ENCODE peak calls at places on chromosomes 3 and 15, in five cellular contexts. J is kidney epithelial cell, G is AG09309, Z is fibroblast of lung, E is cardiac muscle cell. D is an unnamed sample.

GRCh38 chr3:101861978-101862421 is 12.7 kb downstream of the NFKBIZ start:
- DNase-seq in J (no peak), G (no peak), Z (no peak), E (peak), D (no peak)

GRCh38 chr3:182971637-182972036 is 8.7 kb downstream of the DCUN1D1 start:
- DNase-seq in J (peak), G (no peak), Z (peak), E (peak), D (no peak)

GRCh38 chr3:160929595-160929994 is 173.6 kb downstream of the PPM1L start:
- DNase-seq in J (no peak), G (no peak), Z (no peak), E (peak), D (no peak)

GRCh38 chr15:87021771-87022170 is 942.1 kb downstream of the AGBL1 start:
- DNase-seq in J (no peak), G (no peak), Z (no peak), E (no peak), D (no peak)

GRCh38 chr15:78561490-78561889 is 3.8 kb upstream of the CHRNA5 start:
- DNase-seq in J (no peak), G (no peak), Z (no peak), E (no peak), D (no peak)

GRCh38 chr15:75785771-75786563 is 57.3 kb upstream of the UBE2Q2 start:
- DNase-seq in J (no peak), G (no peak), Z (peak), E (peak), D (no peak)

GRCh38 chr3:52388348-52388821 is 56.5 kb downstream of the SEMA3G start:
- DNase-seq in J (no peak), G (no peak), Z (no peak), E (no peak), D (no peak)

GRCh38 chr15:74179983-74180688 is 6.6 kb downstream of the ISLR start:
- DNase-seq in J (no peak), G (no peak), Z (no peak), E (peak), D (no peak)

GRCh38 chr3:42588625-42589024 is 2.0 kb upstream of the SS18L2 start:
- DNase-seq in J (no peak), G (no peak), Z (no peak), E (no peak), D (no peak)

GRCh38 chr3:69888946-69889315 is 110.6 kb upstream of the SAMMSON start:
- DNase-seq in J (no peak), G (no peak), Z (no peak), E (no peak), D (no peak)

GRCh38 chr3:83453010-83453409 is 1505.8 kb upstream of the CADM2 start:
- DNase-seq in J (no peak), G (no peak), Z (no peak), E (no peak), D (no peak)

GRCh38 chr3:95240395-95240794 is 1177.5 kb downstream of the NSUN3 start:
- DNase-seq in J (no peak), G (no peak), Z (no peak), E (no peak), D (no peak)

GRCh38 chr3:66501483-66502266 is 853 bp upstream of the LRIG1 start:
- DNase-seq in J (no peak), G (no peak), Z (no peak), E (no peak), D (no peak)

GRCh38 chr3:66498718-66499611 is 1.9 kb downstream of the LRIG1 start:
- DNase-seq in J (no peak), G (no peak), Z (peak), E (no peak), D (no peak)

GRCh38 chr3:66502267-66502874 is 1.5 kb upstream of the LRIG1 start:
- DNase-seq in J (no peak), G (no peak), Z (no peak), E (no peak), D (no peak)

GRCh38 chr3:66499881-66500574 is 794 bp downstream of the LRIG1 start:
- DNase-seq in J (no peak), G (no peak), Z (peak), E (peak), D (no peak)

DNA sequence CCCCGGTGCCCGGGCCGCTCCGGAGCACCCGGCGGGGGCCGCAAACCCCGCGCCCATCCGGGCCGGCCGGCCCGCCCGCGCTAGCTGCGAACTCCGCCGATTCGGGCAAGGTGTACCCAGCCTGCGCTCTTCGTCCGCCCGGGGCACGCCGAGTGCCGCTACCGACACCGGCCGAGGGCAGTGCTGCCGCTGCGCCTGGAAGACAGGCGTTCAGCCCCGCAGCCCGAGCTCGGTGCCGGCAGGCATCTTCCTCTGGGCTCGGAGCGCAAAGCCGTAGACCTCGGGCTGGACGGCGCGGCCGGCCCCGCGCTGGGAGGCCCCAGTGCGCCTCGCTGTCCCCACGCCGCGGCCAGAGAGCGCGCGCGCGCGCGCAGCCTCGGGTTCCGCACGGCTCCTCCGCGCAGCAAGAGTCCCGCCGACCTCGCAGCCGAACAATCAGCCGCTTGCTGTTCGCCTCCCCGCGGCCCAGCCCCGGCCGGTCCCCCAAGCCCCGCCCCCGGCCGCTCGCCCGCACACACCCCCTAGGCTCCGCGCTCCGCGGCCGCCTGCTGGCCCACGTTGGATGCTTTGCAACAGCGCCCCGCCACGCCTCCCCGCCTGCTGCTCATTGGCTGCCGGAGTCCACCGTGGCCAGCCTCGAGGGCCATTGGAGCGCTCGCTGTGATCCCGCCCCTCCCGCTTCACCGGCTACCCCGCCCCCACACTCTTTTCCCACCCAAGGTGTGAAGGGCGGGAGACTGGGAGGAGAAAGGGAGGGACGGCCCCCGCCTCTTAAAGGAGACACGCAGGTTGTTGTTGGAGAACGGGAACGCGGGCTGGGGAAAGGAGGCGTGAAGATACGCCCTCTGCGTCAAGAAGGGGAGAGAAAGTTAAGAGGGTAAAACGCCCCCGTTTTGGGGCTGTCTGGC is at the start of gene LRIG1:
- DNase-seq in J (peak), G (peak), Z (peak), E (peak), D (peak)
- TF ChIP-seq CTCF in J (peak), G (no peak), Z (no peak), E (no peak), D (no peak)

GRCh38 chr15:55703873-55704285 is 39.1 kb downstream of the PRTG start:
- DNase-seq in J (peak), G (no peak), Z (peak), E (peak), D (no peak)
- H3K4me3 ChIP-seq in J (no peak), G (no peak), Z (no peak), E (no peak), D (no peak)

DNA sequence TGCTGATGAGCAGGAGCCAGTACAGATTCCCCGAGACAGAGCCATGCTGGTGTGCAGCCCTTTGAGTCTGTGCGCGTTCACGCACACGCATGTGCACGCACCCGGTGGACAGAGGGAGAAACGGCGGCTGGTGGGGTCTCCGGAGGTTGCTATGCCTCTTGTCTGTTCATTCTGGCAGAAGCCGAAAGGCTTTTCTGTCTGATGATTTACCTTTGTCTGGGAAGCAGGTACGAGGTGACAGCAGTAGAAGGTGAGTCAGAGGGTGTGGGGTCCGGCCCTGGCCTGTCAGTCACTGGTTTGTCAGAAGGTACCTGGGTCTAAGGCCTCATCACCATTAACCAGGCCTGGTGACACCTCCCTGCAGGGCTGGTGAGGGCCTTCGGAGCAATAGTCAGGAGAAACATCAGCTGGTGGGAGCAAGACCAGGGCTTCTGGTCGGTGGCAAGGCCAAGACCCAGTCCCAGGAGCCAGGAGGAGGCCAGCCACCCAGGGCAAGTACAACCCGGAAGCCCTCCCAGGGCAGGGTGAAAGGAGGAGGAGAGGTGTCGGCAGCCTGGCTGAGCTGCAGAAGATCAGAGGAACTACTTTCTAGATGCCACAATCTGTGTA is 7.5 kb downstream of the PCSK6 start:
- DNase-seq in J (no peak), G (no peak), Z (no peak), E (no peak), D (no peak)
- TF ChIP-seq CTCF in J (no peak), G (no peak), Z (no peak), E (no peak), D (no peak)

DNA sequence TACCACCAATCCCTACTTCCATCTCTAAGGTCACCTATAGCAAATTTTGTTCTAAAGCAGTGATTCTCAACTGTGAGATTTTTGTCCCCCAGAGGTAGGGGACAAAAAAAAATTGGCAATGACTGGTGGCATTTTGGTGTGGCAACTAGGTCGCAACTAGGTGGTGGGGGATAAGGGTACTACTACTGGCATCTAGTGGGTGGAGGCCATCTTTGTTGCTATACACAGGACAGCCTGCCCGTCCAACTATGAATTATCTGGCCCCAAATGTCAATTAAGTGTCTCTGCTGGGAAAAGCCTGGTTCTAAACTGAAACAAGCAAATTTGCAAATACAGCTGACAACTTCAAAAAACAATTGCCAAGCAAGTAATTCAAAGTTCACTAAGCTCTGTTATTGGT is 1.4 kb downstream of the MTMR10 start:
- DNase-seq in J (no peak), G (no peak), Z (no peak), E (no peak), D (no peak)
- H3K4me3 ChIP-seq in J (peak), G (peak), Z (peak), E (peak), D (peak)

GRCh38 chr3:64223809-64224570 is 1.3 kb downstream of the PRICKLE2 start:
- DNase-seq in J (no peak), G (no peak), Z (peak), E (peak), D (no peak)
- TF ChIP-seq CTCF in J (peak), G (peak), Z (peak), E (peak), D (no peak)